ENCODE peak calls at places on chromosomes 2 and 18, in nine cellular contexts. L is left cardiac atrium; I is Karpas-422; C is NCI-H1436 treated with DMSO at 0.1 percent for 48 hours; R is stimulated activated CD4-positive, alpha-beta T cell treated with anti-CD3 and anti-CD28 coated beads, Interleukin-1b, Interleukin-23, amount 100 ng/mL, for 1 hour; Q is amniotic stem cell; V is fibroblast of the conjunctiva; Z is transverse colon; S is BJ. H is an unnamed sample.

GRCh38 chr18:70072678-70073077 is 125.0 kb upstream of the CD226 start:
- DNase-seq in Q (no peak), L (no peak), R (no peak), I (no peak), V (peak; percentile 18), C (no peak), Z (no peak), S (no peak), H (no peak)

GRCh38 chr2:98058191-98058975 is 28.6 kb upstream of the VWA3B start:
- DNase-seq in I (no peak), Z (no peak), S (no peak), C (no peak), V (no peak), L (no peak), Q (no peak), R (no peak), H (no peak)

GRCh38 chr18:80204142-80204541 is 43.2 kb downstream of the PARD6G start:
- DNase-seq in I (no peak), S (no peak), C (no peak), Z (no peak), L (no peak), Q (no peak), V (no peak), R (no peak), H (no peak)

GRCh38 chr2:73699437-73699836 is 37.7 kb downstream of the TPRKB start:
- DNase-seq in V (no peak), Z (no peak), I (no peak), S (no peak), C (no peak), L (no peak), Q (no peak), R (no peak), H (no peak)

GRCh38 chr18:32674491-32674890 is 98.3 kb downstream of the KLHL14 start:
- DNase-seq in S (no peak), C (no peak), L (no peak), I (no peak), Q (no peak), V (no peak), R (no peak), Z (no peak), H (no peak)

GRCh38 chr2:85431787-85432186 is 13.3 kb downstream of the SH2D6 start:
- DNase-seq in S (no peak), Z (no peak), V (no peak), I (no peak), L (no peak), Q (no peak), C (no peak), R (no peak), H (no peak)

GRCh38 chr2:70870790-70871189 is 35.2 kb upstream of the CD207 start:
- DNase-seq in V (no peak), S (no peak), C (no peak), L (no peak), I (no peak), Q (no peak), Z (no peak), R (no peak), H (no peak)

GRCh38 chr18:48928787-48929186 is 22.0 kb downstream of the SMAD7 start:
- DNase-seq in Z (peak; percentile 86), S (no peak), L (peak; percentile 85), C (peak; percentile 27), V (no peak), R (no peak), Q (no peak), I (peak; percentile 93), H (no peak)

GRCh38 chr18:11327656-11328055 is 178.3 kb upstream of the PIEZO2 start:
- DNase-seq in C (no peak), L (no peak), I (no peak), S (no peak), Z (no peak), R (no peak), Q (no peak), V (no peak), H (no peak)